ENCODE peak calls at places on chromosomes 3 and 15, in four cellular contexts. N is CD4-positive, alpha-beta memory T cell; L is RWPE1; J is HepG2. Z is an unnamed sample.

GRCh38 chr3:9349321-9350117 is 13.3 kb upstream of the THUMPD3 start:
- DNase-seq in J (peak; percentile 16), L (peak; percentile 15), N (no peak), Z (no peak)

GRCh38 chr3:168395551-168395950 is 299.8 kb upstream of the GOLIM4 start:
- DNase-seq in N (no peak), L (no peak), J (no peak), Z (no peak)

GRCh38 chr15:61364871-61365270 is 135.8 kb upstream of the RORA start:
- DNase-seq in N (no peak), J (peak; percentile 18), L (no peak), Z (no peak)

GRCh38 chr3:102083971-102084370 is 234.7 kb downstream of the NFKBIZ start:
- DNase-seq in L (no peak), N (no peak), J (no peak), Z (peak; percentile 34)

GRCh38 chr3:171099911-171100310 is 73.4 kb upstream of the SLC2A2 start:
- DNase-seq in L (no peak), N (no peak), J (no peak), Z (no peak)

GRCh38 chr3:130814691-130815472 is 68.3 kb upstream of the PIK3R4 start:
- DNase-seq in N (no peak), L (no peak), J (no peak), Z (no peak)

GRCh38 chr3:126394179-126394976 is at the start of gene CFAP100:
- DNase-seq in L (no peak), J (no peak), N (no peak), Z (no peak)

GRCh38 chr3:134362670-134363380 is 11.4 kb downstream of the AMOTL2 start:
- DNase-seq in N (no peak), L (no peak), J (no peak), Z (no peak)

GRCh38 chr15:31230630-31231485 is 95.8 kb upstream of the KLF13 start:
- DNase-seq in N (no peak), L (no peak), J (no peak), Z (no peak)

GRCh38 chr3:29255854-29256696 is 24.8 kb upstream of the RBMS3 start:
- DNase-seq in N (no peak), J (no peak), L (no peak), Z (no peak)

GRCh38 chr3:185631108-185631507 is 45.0 kb downstream of the SENP2 start:
- DNase-seq in N (no peak), L (no peak), J (no peak), Z (no peak)

GRCh38 chr3:64104006-64104405 is 80.7 kb upstream of the PSMD6 start:
- DNase-seq in J (no peak), L (no peak), N (no peak), Z (no peak)

GRCh38 chr15:95712785-95713184 is 617.7 kb upstream of the NR2F2 start:
- DNase-seq in L (peak; percentile 9), J (no peak), N (no peak), Z (no peak)

GRCh38 chr3:52046186-52046913 is 10.0 kb downstream of the DUSP7 start:
- DNase-seq in N (no peak), J (no peak), L (peak; percentile 87), Z (peak; percentile 87)

GRCh38 chr15:50883903-50884302 is 24.6 kb upstream of the AP4E1 start:
- DNase-seq in N (no peak), L (peak; percentile 29), J (no peak), Z (no peak)

GRCh38 chr3:105526349-105527111 is 159.8 kb downstream of the ALCAM start:
- DNase-seq in L (peak; percentile 6), J (no peak), N (no peak), Z (no peak)

GRCh38 chr3:129440648-129441190 is 695 bp downstream of the IFT122 start:
- DNase-seq in N (no peak), J (no peak), L (peak; percentile 27), Z (no peak)

GRCh38 chr15:71329041-71329440 is 213.8 kb downstream of the THSD4 start:
- DNase-seq in J (no peak), L (no peak), N (no peak), Z (no peak)

DNA sequence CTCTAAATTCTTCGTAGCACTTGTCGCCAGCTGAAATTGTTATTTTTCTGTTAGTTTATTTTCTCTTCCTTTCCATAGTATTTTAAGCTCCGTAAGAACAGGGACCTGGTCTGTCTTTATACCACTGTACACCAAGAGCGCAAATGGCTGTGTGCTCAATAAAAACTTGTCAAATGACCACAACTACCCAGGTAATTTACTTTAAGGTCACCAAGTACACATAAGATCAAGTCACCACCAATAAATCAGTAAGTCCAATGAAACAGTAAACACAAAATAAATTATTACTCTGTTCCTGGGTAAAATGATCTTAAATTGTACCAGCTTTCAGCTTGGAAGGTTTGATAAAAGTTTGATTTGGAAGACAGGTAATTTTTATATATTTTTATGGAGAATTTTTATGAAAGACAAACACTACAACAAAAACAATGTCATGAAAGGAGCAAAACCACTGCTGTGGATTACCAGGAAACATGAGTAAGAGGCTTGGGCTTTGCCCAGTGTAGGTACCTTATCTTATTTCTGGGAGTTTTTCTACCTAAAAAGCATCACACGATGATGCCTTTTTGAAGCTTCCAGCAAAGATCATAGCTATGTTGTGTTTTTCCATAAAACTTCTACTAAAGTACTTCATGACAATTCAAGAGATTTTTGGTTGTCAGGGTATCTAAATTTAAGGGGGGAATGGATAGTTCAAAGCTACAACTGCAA is 406.8 kb downstream of the SHQ1 start:
- DNase-seq in J (no peak), L (no peak), N (no peak), Z (no peak)
- H3K27ac ChIP-seq in J (no peak overlapping the region), L (no peak overlapping the region), N (no peak overlapping the region), Z (no peak overlapping the region)

GRCh38 chr15:32910839-32911238 is 193.0 kb downstream of the GREM1 start:
- DNase-seq in N (no peak), L (no peak), J (no peak), Z (no peak)

GRCh38 chr15:32908135-32908801 is 190.5 kb downstream of the GREM1 start:
- DNase-seq in J (no peak), N (no peak), L (no peak), Z (peak; percentile 23)

GRCh38 chr15:32905481-32905880 is 187.7 kb downstream of the GREM1 start:
- DNase-seq in N (no peak), L (no peak), J (no peak), Z (no peak)

GRCh38 chr15:32909431-32909830 is 191.6 kb downstream of the GREM1 start:
- DNase-seq in L (no peak), J (no peak), N (no peak), Z (no peak)

DNA sequence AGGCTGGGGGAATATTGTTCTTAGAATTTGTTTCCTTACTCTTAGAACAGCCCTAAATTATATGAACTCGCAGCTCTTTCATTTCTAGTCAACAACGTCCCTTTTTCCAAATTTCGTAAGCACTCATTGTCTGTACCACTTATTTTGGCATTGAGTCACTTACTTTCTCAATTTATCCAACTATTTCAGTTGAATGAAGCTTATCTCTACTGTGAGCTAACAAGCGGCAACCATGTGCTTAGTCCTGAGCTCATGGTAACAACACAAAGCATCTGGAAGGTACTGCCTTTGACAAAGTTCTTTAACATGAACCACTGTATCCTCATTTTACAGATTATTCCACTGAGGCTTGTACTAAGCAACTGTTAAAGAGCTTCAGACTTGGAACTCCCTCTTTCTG is 191.1 kb downstream of the GREM1 start:
- DNase-seq in J (no peak), L (no peak), N (no peak), Z (no peak)
- H3K27ac ChIP-seq in J (no peak overlapping the region), L (no peak overlapping the region), N (no peak overlapping the region), Z (no peak overlapping the region)

DNA sequence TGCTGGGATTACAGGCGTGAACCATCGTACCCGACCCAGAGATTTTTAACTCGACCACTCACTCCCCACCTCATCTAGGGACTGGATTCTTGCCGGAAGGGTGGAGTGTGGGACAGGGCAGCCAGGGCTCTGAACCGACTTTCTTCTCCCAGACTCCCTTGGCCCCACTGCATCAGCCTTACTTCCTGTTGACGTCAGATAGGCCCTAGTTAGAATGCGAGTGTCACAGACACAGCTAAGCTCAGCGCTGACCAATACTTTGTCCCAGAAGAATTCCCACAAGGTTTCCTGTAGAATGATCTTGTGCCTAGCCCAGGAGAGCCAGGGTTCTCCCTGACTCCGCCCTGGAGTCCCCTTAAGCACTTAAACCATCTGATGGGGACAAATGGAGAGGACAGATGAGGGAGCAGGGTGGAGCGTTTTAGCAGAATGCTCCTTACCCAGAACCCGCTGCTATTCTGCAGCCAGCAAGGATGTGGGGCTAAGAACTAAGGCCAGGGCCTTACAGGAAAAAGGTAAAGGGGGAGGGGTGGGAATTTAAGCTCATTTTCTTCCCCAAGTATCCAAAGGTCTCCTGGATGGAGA is 5.8 kb upstream of the TUSC2 start:
- DNase-seq in L (no peak), N (no peak), J (no peak), Z (no peak)
- H3K27ac ChIP-seq in L (peak overlapping the region; percentile 98), N (peak overlapping the region; percentile 96), J (peak overlapping the region; percentile 8), Z (peak overlapping the region; percentile 47)

GRCh38 chr3:113219605-113220300 is 8.4 kb downstream of the BOC start:
- DNase-seq in L (no peak), N (no peak), J (no peak), Z (no peak)
- H3K27ac ChIP-seq in L (no peak overlapping the region), N (no peak overlapping the region), J (no peak overlapping the region), Z (no peak overlapping the region)

GRCh38 chr3:58012302-58012701 is 4.1 kb downstream of the FLNB start:
- DNase-seq in N (no peak), L (no peak), J (no peak), Z (no peak)
- H3K27ac ChIP-seq in N (no peak overlapping the region), L (peak overlapping the region; percentile 84), J (no peak overlapping the region), Z (no peak overlapping the region)

DNA sequence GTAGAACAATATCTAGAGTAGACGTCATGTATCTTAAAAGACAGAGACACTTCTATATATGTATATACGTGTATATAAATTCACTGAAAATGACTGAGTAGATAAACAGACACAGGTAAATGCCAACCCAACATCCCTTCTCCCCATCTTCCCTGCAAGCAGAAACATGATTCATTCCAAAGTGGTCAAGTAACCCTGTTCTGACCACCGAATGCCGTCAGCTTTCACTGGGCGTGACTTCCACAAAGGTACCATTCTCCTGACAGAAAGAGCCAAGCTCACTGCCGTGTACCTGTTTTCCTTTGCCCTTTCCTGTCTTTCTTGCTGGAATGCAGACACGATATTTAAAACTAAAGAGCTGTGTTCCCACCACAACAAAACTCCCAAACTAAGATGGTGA is 76.7 kb downstream of the TAFA4 start:
- DNase-seq in L (peak; percentile 5), N (no peak), J (no peak), Z (no peak)
- H3K27ac ChIP-seq in L (no peak overlapping the region), N (no peak overlapping the region), J (no peak overlapping the region), Z (no peak overlapping the region)